ENCODE peak calls at places on chromosomes 6 and 20, in ten cellular contexts. C is A172; I is stimulated activated CD8-positive, alpha-beta memory T cell treated with anti-CD3 and anti-CD28 coated beads, Interleukin-15, amount 100 ng/mL, for 24 hours; Z is adrenal gland; B is ascending aorta; U is omental fat pad; E is AG09309; H is A549; F is body of pancreas; J is CD4-positive, alpha-beta T cell. T is an unnamed sample.
A peak's percentile ranks its signal among the peaks of the same experiment; 100 is the strongest.

GRCh38 chr20:50913976-50914375 is 17.3 kb downstream of the ADNP start:
- DNase-seq in C (peak; percentile 65), I (no peak), Z (no peak), B (no peak), U (no peak), E (no peak), H (no peak), F (no peak), J (no peak), T (peak; percentile 55)

GRCh38 chr6:41936073-41936837 is 5.4 kb downstream of the CCND3 start:
- DNase-seq in C (peak; percentile 89), I (peak; percentile 21), Z (peak; percentile 92), B (peak; percentile 83), U (no peak), E (peak; percentile 92), H (peak; percentile 72), F (peak; percentile 83), J (peak; percentile 60), T (peak; percentile 60)

GRCh38 chr6:32114853-32115252 is 5.7 kb upstream of the TNXB start:
- DNase-seq in C (peak; percentile 78), I (no peak), Z (no peak), B (no peak), U (no peak), E (no peak), H (no peak), F (no peak), J (no peak), T (no peak)

GRCh38 chr6:16762547-16763477 is 1.6 kb upstream of the ATXN1 start:
- DNase-seq in C (peak; percentile 61), I (peak; percentile 9), Z (peak; percentile 50), B (peak; percentile 77), U (no peak), E (peak; percentile 84), H (peak; percentile 71), F (peak; percentile 67), J (peak; percentile 75), T (peak; percentile 83)

GRCh38 chr6:110036408-110037302 is 58.5 kb downstream of the GPR6 start:
- DNase-seq in C (no peak), I (no peak), Z (no peak), B (no peak), U (no peak), E (no peak), H (no peak), F (no peak), J (no peak), T (no peak)

GRCh38 chr6:34914358-34914757 is 25.3 kb downstream of the ANKS1A start:
- DNase-seq in C (no peak), I (no peak), Z (no peak), B (no peak), U (no peak), E (no peak), H (no peak), F (no peak), J (no peak), T (no peak)

GRCh38 chr6:37717836-37718251 is 20.2 kb upstream of the MDGA1 start:
- DNase-seq in C (no peak), I (no peak), Z (peak; percentile 41), B (no peak), U (no peak), E (no peak), H (no peak), F (no peak), J (no peak), T (peak; percentile 42)

GRCh38 chr6:139857143-139857542 is 482.7 kb upstream of the CITED2 start:
- DNase-seq in C (no peak), I (no peak), Z (no peak), B (no peak), U (no peak), E (no peak), H (no peak), F (no peak), J (no peak), T (no peak)

GRCh38 chr6:95169790-95170189 is 407.5 kb upstream of the MANEA start:
- DNase-seq in C (no peak), I (no peak), Z (no peak), B (no peak), U (no peak), E (no peak), H (no peak), F (no peak), J (no peak), T (no peak)

GRCh38 chr20:50876816-50877215 is 54.4 kb downstream of the ADNP start:
- DNase-seq in C (no peak), I (no peak), Z (no peak), B (no peak), U (no peak), E (no peak), H (no peak), F (no peak), J (no peak), T (no peak)

GRCh38 chr20:20731945-20732296 is 19.5 kb upstream of the RALGAPA2 start:
- DNase-seq in C (peak; percentile 43), I (no peak), Z (peak; percentile 47), B (no peak), U (no peak), E (no peak), H (no peak), F (no peak), J (no peak), T (peak; percentile 5)

GRCh38 chr6:159982726-159983506 is 14.0 kb downstream of the IGF2R start:
- DNase-seq in C (no peak), I (no peak), Z (no peak), B (no peak), U (no peak), E (no peak), H (no peak), F (no peak), J (no peak), T (no peak)

GRCh38 chr6:54451516-54451915 is 143.3 kb downstream of the TINAG start:
- DNase-seq in C (no peak), I (no peak), Z (no peak), B (no peak), U (no peak), E (no peak), H (no peak), F (no peak), J (no peak), T (no peak)

GRCh38 chr20:63083831-63084562 is 77.2 kb upstream of the BHLHE23 start:
- DNase-seq in C (no peak), I (no peak), Z (no peak), B (peak; percentile 38), U (no peak), E (no peak), H (no peak), F (no peak), J (no peak), T (no peak)

GRCh38 chr20:38723982-38724602 is at the start of gene SLC32A1:
- DNase-seq in C (no peak), I (no peak), Z (no peak), B (no peak), U (no peak), E (no peak), H (no peak), F (no peak), J (no peak), T (no peak)

GRCh38 chr6:121305957-121306607 is 28.2 kb downstream of the TBC1D32 start:
- DNase-seq in C (peak; percentile 35), I (no peak), Z (no peak), B (no peak), U (no peak), E (no peak), H (peak; percentile 2), F (no peak), J (no peak), T (no peak)

GRCh38 chr20:11675920-11676617 is 241.6 kb upstream of the BTBD3 start:
- DNase-seq in C (no peak), I (no peak), Z (peak; percentile 22), B (no peak), U (no peak), E (no peak), H (no peak), F (no peak), J (no peak), T (no peak)

GRCh38 chr6:18990313-18990978 is 603.3 kb downstream of the RNF144B start:
- DNase-seq in C (peak; percentile 18), I (peak; percentile 1), Z (peak; percentile 76), B (peak; percentile 63), U (peak; percentile 24), E (no peak), H (peak; percentile 31), F (peak; percentile 64), J (no peak), T (no peak)

GRCh38 chr6:113481441-113481840 is 375.7 kb upstream of the MARCKS start:
- DNase-seq in C (no peak), I (no peak), Z (no peak), B (no peak), U (no peak), E (no peak), H (no peak), F (no peak), J (no peak), T (no peak)

GRCh38 chr20:52761867-52762266 is 210.3 kb upstream of the TSHZ2 start:
- DNase-seq in C (peak; percentile 8), I (no peak), Z (no peak), B (no peak), U (no peak), E (no peak), H (no peak), F (no peak), J (no peak), T (no peak)